ENCODE peak calls at places on chromosomes 16 and 17, in nine cellular contexts. One of them, this sample, is unnamed.

GRCh38 chr16:57826706-57827625 is 24.7 kb upstream of the KIFC3 start:
- DNase-seq in thoracic aorta: no peak
- DNase-seq in IMR-90: no peak
- DNase-seq in lower lobe of right lung: no peak
- DNase-seq in esophagus squamous epithelium: no peak
- DNase-seq in GM23248: peak; percentile 16
- DNase-seq in uterus: no peak
- DNase-seq in mesenchymal stem cell: no peak
- DNase-seq in adipocyte: no peak
- DNase-seq in this sample: no peak

GRCh38 chr17:38457577-38458371 is 29.5 kb downstream of the ARHGAP23 start:
- DNase-seq in lower lobe of right lung: no peak
- DNase-seq in IMR-90: no peak
- DNase-seq in mesenchymal stem cell: no peak
- DNase-seq in esophagus squamous epithelium: no peak
- DNase-seq in adipocyte: no peak
- DNase-seq in GM23248: no peak
- DNase-seq in thoracic aorta: no peak
- DNase-seq in uterus: no peak
- DNase-seq in this sample: no peak

GRCh38 chr17:19295478-19296200 is 58.5 kb downstream of the EPN2 start:
- DNase-seq in esophagus squamous epithelium: no peak
- DNase-seq in mesenchymal stem cell: no peak
- DNase-seq in uterus: no peak
- DNase-seq in GM23248: no peak
- DNase-seq in thoracic aorta: no peak
- DNase-seq in IMR-90: no peak
- DNase-seq in lower lobe of right lung: no peak
- DNase-seq in adipocyte: no peak
- DNase-seq in this sample: no peak

GRCh38 chr17:28366605-28367004 is 1.6 kb upstream of the SEBOX start:
- DNase-seq in uterus: no peak
- DNase-seq in mesenchymal stem cell: no peak
- DNase-seq in IMR-90: no peak
- DNase-seq in esophagus squamous epithelium: no peak
- DNase-seq in lower lobe of right lung: no peak
- DNase-seq in GM23248: no peak
- DNase-seq in thoracic aorta: no peak
- DNase-seq in adipocyte: no peak
- DNase-seq in this sample: no peak

GRCh38 chr17:40810505-40810904 is 10.7 kb upstream of the KRT28 start:
- DNase-seq in mesenchymal stem cell: no peak
- DNase-seq in IMR-90: peak; percentile 67
- DNase-seq in adipocyte: no peak
- DNase-seq in GM23248: no peak
- DNase-seq in thoracic aorta: no peak
- DNase-seq in uterus: no peak
- DNase-seq in lower lobe of right lung: no peak
- DNase-seq in esophagus squamous epithelium: no peak
- DNase-seq in this sample: no peak

GRCh38 chr17:78748048-78748729 is 33.9 kb downstream of the CYTH1 start:
- DNase-seq in thoracic aorta: no peak
- DNase-seq in uterus: no peak
- DNase-seq in esophagus squamous epithelium: no peak
- DNase-seq in lower lobe of right lung: peak; percentile 63
- DNase-seq in adipocyte: no peak
- DNase-seq in GM23248: peak; percentile 31
- DNase-seq in mesenchymal stem cell: no peak
- DNase-seq in IMR-90: no peak
- DNase-seq in this sample: no peak

GRCh38 chr17:3788200-3788599 is 12.8 kb downstream of the ITGAE start:
- DNase-seq in thoracic aorta: no peak
- DNase-seq in mesenchymal stem cell: peak; percentile 17
- DNase-seq in lower lobe of right lung: no peak
- DNase-seq in esophagus squamous epithelium: no peak
- DNase-seq in IMR-90: no peak
- DNase-seq in GM23248: no peak
- DNase-seq in adipocyte: no peak
- DNase-seq in uterus: no peak
- DNase-seq in this sample: no peak

GRCh38 chr17:48612854-48613691 is 2.0 kb downstream of the HOXB8 start:
- DNase-seq in uterus: no peak
- DNase-seq in mesenchymal stem cell: peak; percentile 67
- DNase-seq in thoracic aorta: no peak
- DNase-seq in lower lobe of right lung: no peak
- DNase-seq in adipocyte: no peak
- DNase-seq in esophagus squamous epithelium: no peak
- DNase-seq in GM23248: peak; percentile 76
- DNase-seq in IMR-90: peak; percentile 61
- DNase-seq in this sample: peak; percentile 45

GRCh38 chr16:89945654-89946053 is 2.9 kb upstream of the DEF8 start:
- DNase-seq in uterus: no peak
- DNase-seq in esophagus squamous epithelium: no peak
- DNase-seq in GM23248: no peak
- DNase-seq in IMR-90: no peak
- DNase-seq in adipocyte: no peak
- DNase-seq in thoracic aorta: no peak
- DNase-seq in mesenchymal stem cell: no peak
- DNase-seq in lower lobe of right lung: peak; percentile 67
- DNase-seq in this sample: no peak

GRCh38 chr16:84825896-84826557 is 6.2 kb downstream of the CRISPLD2 start:
- DNase-seq in mesenchymal stem cell: no peak
- DNase-seq in GM23248: peak; percentile 94
- DNase-seq in IMR-90: peak; percentile 75
- DNase-seq in uterus: peak; percentile 49
- DNase-seq in esophagus squamous epithelium: no peak
- DNase-seq in adipocyte: peak; percentile 49
- DNase-seq in lower lobe of right lung: no peak
- DNase-seq in thoracic aorta: no peak
- DNase-seq in this sample: no peak

GRCh38 chr17:44672479-44673093 is 16.3 kb downstream of the MEIOC start:
- DNase-seq in thoracic aorta: no peak
- DNase-seq in adipocyte: peak; percentile 78
- DNase-seq in lower lobe of right lung: no peak
- DNase-seq in GM23248: peak; percentile 55
- DNase-seq in mesenchymal stem cell: peak; percentile 40
- DNase-seq in IMR-90: peak; percentile 34
- DNase-seq in uterus: no peak
- DNase-seq in esophagus squamous epithelium: no peak
- DNase-seq in this sample: no peak

GRCh38 chr16:838741-839140 is 38.2 kb upstream of the GNG13 start:
- DNase-seq in adipocyte: no peak
- DNase-seq in thoracic aorta: no peak
- DNase-seq in lower lobe of right lung: no peak
- DNase-seq in IMR-90: no peak
- DNase-seq in uterus: no peak
- DNase-seq in GM23248: no peak
- DNase-seq in mesenchymal stem cell: no peak
- DNase-seq in esophagus squamous epithelium: no peak
- DNase-seq in this sample: no peak

GRCh38 chr17:42984486-42984885 is 4.1 kb downstream of the RUNDC1 start:
- DNase-seq in esophagus squamous epithelium: no peak
- DNase-seq in IMR-90: no peak
- DNase-seq in thoracic aorta: no peak
- DNase-seq in uterus: no peak
- DNase-seq in GM23248: no peak
- DNase-seq in mesenchymal stem cell: no peak
- DNase-seq in lower lobe of right lung: no peak
- DNase-seq in adipocyte: no peak
- DNase-seq in this sample: no peak

GRCh38 chr16:83356266-83356665 is 451.5 kb upstream of the HSBP1 start:
- DNase-seq in IMR-90: peak; percentile 65
- DNase-seq in esophagus squamous epithelium: no peak
- DNase-seq in thoracic aorta: no peak
- DNase-seq in adipocyte: peak; percentile 87
- DNase-seq in mesenchymal stem cell: peak; percentile 53
- DNase-seq in GM23248: peak; percentile 78
- DNase-seq in uterus: no peak
- DNase-seq in lower lobe of right lung: no peak
- DNase-seq in this sample: no peak

GRCh38 chr17:66215529-66215911 is 13.7 kb downstream of the APOH start:
- DNase-seq in uterus: no peak
- DNase-seq in IMR-90: no peak
- DNase-seq in GM23248: no peak
- DNase-seq in lower lobe of right lung: no peak
- DNase-seq in esophagus squamous epithelium: no peak
- DNase-seq in mesenchymal stem cell: no peak
- DNase-seq in thoracic aorta: no peak
- DNase-seq in adipocyte: no peak
- DNase-seq in this sample: no peak

GRCh38 chr16:3306078-3306477 is 781 bp downstream of the ZNF75A start:
- DNase-seq in lower lobe of right lung: no peak
- DNase-seq in esophagus squamous epithelium: no peak
- DNase-seq in mesenchymal stem cell: no peak
- DNase-seq in adipocyte: no peak
- DNase-seq in uterus: no peak
- DNase-seq in GM23248: no peak
- DNase-seq in thoracic aorta: no peak
- DNase-seq in IMR-90: no peak
- DNase-seq in this sample: no peak

GRCh38 chr16:3305109-3306068 is at the start of the genes TIGD7 and ZNF75A:
- DNase-seq in GM23248: peak; percentile 96
- DNase-seq in adipocyte: peak; percentile 94
- DNase-seq in uterus: peak; percentile 83
- DNase-seq in lower lobe of right lung: peak; percentile 94
- DNase-seq in thoracic aorta: peak; percentile 42
- DNase-seq in mesenchymal stem cell: peak; percentile 90
- DNase-seq in esophagus squamous epithelium: peak; percentile 35
- DNase-seq in IMR-90: peak; percentile 88
- DNase-seq in this sample: peak; percentile 72

GRCh38 chr16:3304370-3304769 is 860 bp downstream of the TIGD7 start:
- DNase-seq in adipocyte: peak; percentile 27
- DNase-seq in lower lobe of right lung: no peak
- DNase-seq in esophagus squamous epithelium: no peak
- DNase-seq in mesenchymal stem cell: peak; percentile 51
- DNase-seq in thoracic aorta: no peak
- DNase-seq in uterus: no peak
- DNase-seq in IMR-90: peak; percentile 14
- DNase-seq in GM23248: peak; percentile 32
- DNase-seq in this sample: no peak
- H3K9me3 ChIP-seq in adipocyte: peaks cover 49% of the 10 kb centered on the region
- H3K9me3 ChIP-seq in lower lobe of right lung: peaks cover 66% of the 10 kb centered on the region
- H3K9me3 ChIP-seq in esophagus squamous epithelium: peaks cover 94% of the 10 kb centered on the region
- H3K9me3 ChIP-seq in mesenchymal stem cell: peaks cover 74% of the 10 kb centered on the region
- H3K9me3 ChIP-seq in thoracic aorta: peaks cover 51% of the 10 kb centered on the region
- H3K9me3 ChIP-seq in uterus: peaks cover 68% of the 10 kb centered on the region
- H3K9me3 ChIP-seq in IMR-90: peaks cover 45% of the 10 kb centered on the region
- H3K9me3 ChIP-seq in GM23248: peaks cover 9% of the 10 kb centered on the region
- H3K9me3 ChIP-seq in this sample: peaks cover 42% of the 10 kb centered on the region

GRCh38 chr17:199806-200603 is 18.6 kb upstream of the DOC2B start:
- DNase-seq in IMR-90: no peak
- DNase-seq in lower lobe of right lung: peak; percentile 30
- DNase-seq in thoracic aorta: no peak
- DNase-seq in uterus: no peak
- DNase-seq in mesenchymal stem cell: no peak
- DNase-seq in adipocyte: no peak
- DNase-seq in esophagus squamous epithelium: no peak
- DNase-seq in GM23248: no peak
- DNase-seq in this sample: no peak

GRCh38 chr17:197352-197751 is 15.9 kb upstream of the DOC2B start:
- DNase-seq in mesenchymal stem cell: no peak
- DNase-seq in esophagus squamous epithelium: no peak
- DNase-seq in GM23248: no peak
- DNase-seq in adipocyte: no peak
- DNase-seq in uterus: no peak
- DNase-seq in thoracic aorta: no peak
- DNase-seq in IMR-90: no peak
- DNase-seq in lower lobe of right lung: no peak
- DNase-seq in this sample: no peak

GRCh38 chr17:200604-200985 is 19.1 kb upstream of the DOC2B start:
- DNase-seq in lower lobe of right lung: no peak
- DNase-seq in mesenchymal stem cell: no peak
- DNase-seq in esophagus squamous epithelium: no peak
- DNase-seq in adipocyte: no peak
- DNase-seq in thoracic aorta: no peak
- DNase-seq in IMR-90: no peak
- DNase-seq in GM23248: no peak
- DNase-seq in uterus: no peak
- DNase-seq in this sample: no peak

GRCh38 chr17:202501-202951 is 21.1 kb upstream of the DOC2B start:
- DNase-seq in esophagus squamous epithelium: no peak
- DNase-seq in IMR-90: no peak
- DNase-seq in uterus: no peak
- DNase-seq in GM23248: no peak
- DNase-seq in thoracic aorta: no peak
- DNase-seq in adipocyte: no peak
- DNase-seq in mesenchymal stem cell: no peak
- DNase-seq in lower lobe of right lung: no peak
- DNase-seq in this sample: no peak

GRCh38 chr17:199195-199604 is 17.8 kb upstream of the DOC2B start:
- DNase-seq in GM23248: peak; percentile 34
- DNase-seq in IMR-90: peak; percentile 16
- DNase-seq in esophagus squamous epithelium: no peak
- DNase-seq in uterus: no peak
- DNase-seq in adipocyte: peak; percentile 38
- DNase-seq in thoracic aorta: no peak
- DNase-seq in lower lobe of right lung: peak; percentile 15
- DNase-seq in mesenchymal stem cell: peak; percentile 16
- DNase-seq in this sample: no peak
- H3K9me3 ChIP-seq in GM23248: no peaks in the 10 kb centered on the region
- H3K9me3 ChIP-seq in IMR-90: no peaks in the 10 kb centered on the region
- H3K9me3 ChIP-seq in esophagus squamous epithelium: no peaks in the 10 kb centered on the region
- H3K9me3 ChIP-seq in uterus: no peaks in the 10 kb centered on the region
- H3K9me3 ChIP-seq in adipocyte: no peaks in the 10 kb centered on the region
- H3K9me3 ChIP-seq in thoracic aorta: no peaks in the 10 kb centered on the region
- H3K9me3 ChIP-seq in lower lobe of right lung: no peaks in the 10 kb centered on the region
- H3K9me3 ChIP-seq in mesenchymal stem cell: no peaks in the 10 kb centered on the region
- H3K9me3 ChIP-seq in this sample: no peaks in the 10 kb centered on the region

GRCh38 chr17:57393368-57393767 is 137.0 kb downstream of the MSI2 start:
- DNase-seq in uterus: no peak
- DNase-seq in lower lobe of right lung: no peak
- DNase-seq in thoracic aorta: no peak
- DNase-seq in esophagus squamous epithelium: no peak
- DNase-seq in IMR-90: no peak
- DNase-seq in GM23248: peak; percentile 31
- DNase-seq in adipocyte: no peak
- DNase-seq in mesenchymal stem cell: no peak
- DNase-seq in this sample: no peak
- H3K9me3 ChIP-seq in uterus: peaks cover 7% of the 10 kb centered on the region
- H3K9me3 ChIP-seq in lower lobe of right lung: peaks cover 4% of the 10 kb centered on the region
- H3K9me3 ChIP-seq in thoracic aorta: peaks cover 6% of the 10 kb centered on the region
- H3K9me3 ChIP-seq in esophagus squamous epithelium: peaks cover 11% of the 10 kb centered on the region
- H3K9me3 ChIP-seq in IMR-90: no peaks in the 10 kb centered on the region
- H3K9me3 ChIP-seq in GM23248: no peaks in the 10 kb centered on the region
- H3K9me3 ChIP-seq in adipocyte: peaks cover 14% of the 10 kb centered on the region
- H3K9me3 ChIP-seq in mesenchymal stem cell: peaks cover 33% of the 10 kb centered on the region
- H3K9me3 ChIP-seq in this sample: peaks cover 10% of the 10 kb centered on the region

DNA sequence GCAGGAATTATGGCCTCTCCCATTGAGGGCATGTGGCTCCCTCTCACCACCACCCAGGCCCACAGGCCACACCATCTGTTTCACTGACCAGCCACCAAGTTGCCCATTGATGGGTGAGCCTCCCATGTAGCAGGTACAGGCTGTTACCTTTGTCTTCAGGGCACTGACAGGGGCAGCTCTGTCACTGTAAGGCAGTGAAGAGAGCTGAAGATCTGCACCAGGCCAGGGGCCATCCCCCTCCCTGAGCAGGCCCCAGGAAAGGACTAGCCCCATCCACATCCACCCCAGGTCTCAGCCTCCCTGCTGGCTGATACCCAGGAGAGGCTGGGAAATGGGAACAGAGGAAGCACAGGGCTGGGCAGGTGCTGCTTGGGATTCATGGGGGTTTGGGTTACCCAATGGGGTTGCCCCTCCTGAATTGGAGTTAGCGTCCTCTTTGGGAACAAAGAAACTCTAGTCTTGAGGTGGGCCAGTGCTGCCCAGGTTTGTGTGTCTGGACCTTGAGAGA is 1691.4 kb downstream of the TP53TG3F start:
- DNase-seq in esophagus squamous epithelium: no peak
- DNase-seq in uterus: no peak
- DNase-seq in adipocyte: no peak
- DNase-seq in IMR-90: no peak
- DNase-seq in lower lobe of right lung: no peak
- DNase-seq in thoracic aorta: no peak
- DNase-seq in mesenchymal stem cell: no peak
- DNase-seq in GM23248: no peak
- DNase-seq in this sample: no peak
- H3K9me3 ChIP-seq in esophagus squamous epithelium: peaks cover 7% of the 10 kb centered on the region
- H3K9me3 ChIP-seq in uterus: no peaks in the 10 kb centered on the region
- H3K9me3 ChIP-seq in adipocyte: no peaks in the 10 kb centered on the region
- H3K9me3 ChIP-seq in IMR-90: peaks cover 36% of the 10 kb centered on the region
- H3K9me3 ChIP-seq in lower lobe of right lung: no peaks in the 10 kb centered on the region
- H3K9me3 ChIP-seq in thoracic aorta: no peaks in the 10 kb centered on the region
- H3K9me3 ChIP-seq in mesenchymal stem cell: no peaks in the 10 kb centered on the region
- H3K9me3 ChIP-seq in GM23248: peaks cover 2% of the 10 kb centered on the region
- H3K9me3 ChIP-seq in this sample: peaks cover 33% of the 10 kb centered on the region

This sample was measured in CD4-positive, alpha-beta T cell.